ENCODE peak calls at places on chromosome 19, in nine cellular contexts. M is fibroblast of pulmonary artery, G is HL-60, F is astrocyte of the spinal cord, A is cardiac fibroblast, L is neural progenitor cell, J is GM12865, I is IMR-90, V is NB4. Y is an unnamed sample.

GRCh38 chr19:584240-585001 is 5.3 kb upstream of the HCN2 start:
- DNase-seq in M (peak; percentile 47), G (peak; percentile 47), F (peak; percentile 47), A (peak; percentile 35), L (peak; percentile 82), J (peak; percentile 68), I (peak; percentile 27), V (peak; percentile 64), Y (peak; percentile 32)

GRCh38 chr19:7629347-7630054 is at the start of the genes PET100 and XAB2:
- DNase-seq in M (peak; percentile 99), G (peak; percentile 99), F (peak; percentile 99), A (peak; percentile 99), L (peak; percentile 98), J (peak; percentile 99), I (peak; percentile 99), V (peak; percentile 99), Y (peak; percentile 99)

GRCh38 chr19:34962281-34962944 is 1.6 kb downstream of the ZNF792 start:
- DNase-seq in M (peak; percentile 46), G (peak; percentile 48), F (no peak), A (no peak), L (no peak), J (no peak), I (peak; percentile 16), V (peak; percentile 72), Y (no peak)

GRCh38 chr19:41690801-41691065 is 2.7 kb upstream of the CEACAM7 start:
- DNase-seq in M (no peak), G (no peak), F (no peak), A (no peak), L (no peak), J (no peak), I (no peak), V (peak; percentile 53), Y (no peak)

GRCh38 chr19:7658219-7658686 is 10.6 kb upstream of the RETN start:
- DNase-seq in M (no peak), G (peak; percentile 35), F (no peak), A (no peak), L (peak; percentile 54), J (peak; percentile 96), I (no peak), V (no peak), Y (no peak)

GRCh38 chr19:10655457-10656312 is 1.5 kb downstream of the ILF3 start:
- DNase-seq in M (peak; percentile 30), G (peak; percentile 25), F (peak; percentile 26), A (peak; percentile 41), L (peak; percentile 52), J (no peak), I (peak; percentile 44), V (peak; percentile 75), Y (peak; percentile 49)

GRCh38 chr19:54106716-54107115 is 4.1 kb downstream of the NDUFA3 start:
- DNase-seq in M (no peak), G (no peak), F (no peak), A (no peak), L (no peak), J (peak; percentile 0), I (no peak), V (no peak), Y (no peak)

GRCh38 chr19:682678-683320 is 6.6 kb downstream of the FSTL3 start:
- DNase-seq in M (no peak), G (no peak), F (no peak), A (no peak), L (no peak), J (no peak), I (no peak), V (no peak), Y (no peak)

GRCh38 chr19:15251749-15252397 is 19.6 kb upstream of the EPHX3 start:
- DNase-seq in M (peak; percentile 98), G (no peak), F (peak; percentile 96), A (peak; percentile 95), L (peak; percentile 88), J (no peak), I (peak; percentile 96), V (no peak), Y (peak; percentile 68)

GRCh38 chr19:13781547-13781946 is 7.3 kb downstream of the C19orf53 start:
- DNase-seq in M (peak; percentile 90), G (no peak), F (peak; percentile 85), A (peak; percentile 92), L (peak; percentile 90), J (no peak), I (peak; percentile 81), V (no peak), Y (peak; percentile 80)

GRCh38 chr19:12757544-12758274 is 6.1 kb downstream of the BEST2 start:
- DNase-seq in M (peak; percentile 78), G (peak; percentile 59), F (peak; percentile 72), A (peak; percentile 80), L (peak; percentile 90), J (peak; percentile 74), I (peak; percentile 61), V (peak; percentile 74), Y (peak; percentile 65)

GRCh38 chr19:39430675-39431593 is 4.8 kb downstream of the RPS16 start:
- DNase-seq in M (peak; percentile 99), G (peak; percentile 74), F (peak; percentile 100), A (peak; percentile 99), L (no peak), J (peak; percentile 86), I (peak; percentile 100), V (peak; percentile 85), Y (peak; percentile 97)

GRCh38 chr19:32129141-32129540 is 216.3 kb upstream of the ZNF507 start:
- DNase-seq in M (no peak), G (no peak), F (no peak), A (no peak), L (no peak), J (no peak), I (no peak), V (no peak), Y (no peak)

GRCh38 chr19:15461694-15462093 is 2.6 kb downstream of the RASAL3 start:
- DNase-seq in M (no peak), G (no peak), F (no peak), A (no peak), L (no peak), J (no peak), I (no peak), V (no peak), Y (no peak)

GRCh38 chr19:54364775-54365257 is at the start of gene LAIR1:
- DNase-seq in M (no peak), G (peak; percentile 97), F (no peak), A (no peak), L (no peak), J (no peak), I (no peak), V (peak; percentile 91), Y (no peak)

GRCh38 chr19:1862068-1862423 is 1.3 kb downstream of the KLF16 start:
- DNase-seq in M (no peak), G (no peak), F (no peak), A (no peak), L (peak; percentile 46), J (no peak), I (no peak), V (no peak), Y (no peak)

GRCh38 chr19:4584670-4585460 is 25.4 kb upstream of the SEMA6B start:
- DNase-seq in M (no peak), G (no peak), F (no peak), A (no peak), L (peak; percentile 91), J (no peak), I (no peak), V (no peak), Y (no peak)

GRCh38 chr19:40244596-40244995 is 18.1 kb upstream of the CCNP start:
- DNase-seq in M (no peak), G (no peak), F (no peak), A (no peak), L (no peak), J (no peak), I (no peak), V (no peak), Y (no peak)

GRCh38 chr19:42693760-42694350 is 46.4 kb downstream of the PSG3 start:
- DNase-seq in M (peak; percentile 51), G (peak; percentile 6), F (peak; percentile 36), A (peak; percentile 65), L (no peak), J (peak; percentile 41), I (peak; percentile 46), V (peak; percentile 24), Y (peak; percentile 77)
- TF ChIP-seq CTCF in M (peak; percentile 74), G (peak; percentile 11), F (peak; percentile 73), A (peak; percentile 88), L (no peak), J (peak; percentile 51), I (peak; percentile 72), V (peak; percentile 39), Y (peak; percentile 93)

DNA sequence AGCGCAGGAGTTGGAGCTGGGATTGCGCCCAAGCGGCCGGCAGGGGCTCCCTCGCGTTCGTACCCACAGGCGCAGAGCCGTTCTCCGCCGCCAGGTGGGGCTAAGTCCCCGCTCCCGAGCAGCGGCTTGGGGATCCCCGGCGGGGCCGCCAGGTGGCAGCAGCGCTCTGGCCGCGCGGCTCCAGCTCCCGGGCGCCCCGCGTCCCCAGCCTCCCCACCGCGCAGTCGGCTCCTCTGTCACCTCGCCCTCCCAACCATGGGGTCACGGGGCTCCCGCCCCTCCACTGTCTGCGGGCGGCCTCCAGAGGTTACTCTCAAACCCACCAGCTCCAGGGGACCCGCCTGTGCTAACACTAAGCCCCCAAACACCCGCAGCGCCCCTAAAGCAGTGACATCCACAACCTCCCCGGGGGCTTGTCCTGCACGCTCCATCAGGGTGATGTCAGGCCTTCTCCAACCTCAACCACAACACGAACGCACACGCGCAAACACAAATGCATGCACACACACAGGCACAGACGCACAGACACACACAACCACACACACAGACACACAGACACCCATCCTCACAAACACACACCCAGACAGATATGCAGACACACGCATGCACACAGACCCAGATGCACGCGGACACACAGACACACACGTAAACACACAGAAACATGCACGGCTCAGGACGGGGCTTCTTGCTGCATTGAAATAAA is 18.4 kb upstream of the KCTD15 start:
- DNase-seq in M (peak; percentile 74), G (peak; percentile 77), F (peak; percentile 57), A (peak; percentile 77), L (peak; percentile 88), J (peak; percentile 83), I (peak; percentile 61), V (peak; percentile 68), Y (peak; percentile 67)
- H3K4me3 ChIP-seq in M (no peak overlapping the region), G (no peak overlapping the region), F (no peak overlapping the region), A (no peak overlapping the region), L (peak overlapping the region; percentile 36), J (no peak overlapping the region), I (no peak overlapping the region), V (no peak overlapping the region), Y (no peak overlapping the region)

DNA sequence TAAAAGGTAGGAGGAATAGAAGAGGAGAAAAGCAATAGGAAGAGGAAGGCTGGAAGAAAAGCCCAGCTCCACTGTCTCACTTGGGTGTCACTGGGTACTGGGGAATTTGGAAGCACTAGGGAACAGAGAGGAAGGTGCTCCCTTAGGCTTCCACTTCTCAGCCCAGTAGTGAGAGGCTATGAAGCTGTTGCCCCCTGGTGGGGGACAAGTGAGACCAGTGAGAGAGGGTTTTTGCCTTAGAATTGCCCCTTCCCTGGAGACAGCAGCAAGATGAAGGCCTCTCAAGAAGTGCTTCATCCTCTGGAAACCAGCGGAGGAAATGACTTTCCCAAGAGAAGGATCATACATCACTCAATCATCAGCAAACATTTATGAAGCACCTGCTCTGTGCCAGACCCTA is 4.7 kb upstream of the ZNF606 start:
- DNase-seq in M (peak; percentile 7), G (peak; percentile 31), F (no peak), A (no peak), L (no peak), J (no peak), I (no peak), V (peak; percentile 16), Y (no peak)
- TF ChIP-seq CTCF in M (no peak), G (no peak), F (no peak), A (peak; percentile 8), L (peak; percentile 11), J (no peak), I (no peak), V (no peak), Y (no peak)

DNA sequence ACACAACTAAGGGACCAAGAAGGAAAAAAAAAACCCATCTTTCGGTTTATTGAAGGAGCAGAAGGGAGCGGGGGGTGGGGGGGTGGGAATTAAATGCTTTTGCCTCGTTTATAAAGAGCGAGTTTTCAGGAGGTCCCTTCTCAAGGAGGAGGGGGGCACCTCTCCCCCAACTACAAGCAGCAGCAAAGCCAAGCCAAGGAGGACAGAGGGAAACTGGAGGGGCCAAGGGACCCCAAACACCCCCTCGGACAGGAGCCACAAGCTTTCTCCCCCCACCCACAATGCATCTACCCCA is 2.4 kb downstream of the IRF2BP1 start:
- DNase-seq in M (no peak), G (no peak), F (no peak), A (no peak), L (no peak), J (no peak), I (no peak), V (no peak), Y (no peak)
- H3K4me3 ChIP-seq in M (no peak overlapping the region), G (no peak overlapping the region), F (no peak overlapping the region), A (no peak overlapping the region), L (no peak overlapping the region), J (no peak overlapping the region), I (no peak overlapping the region), V (peak overlapping the region; percentile 40), Y (peak overlapping the region; percentile 17)

Y was measured in epithelial cell of esophagus.